ENCODE peak calls at places on chromosome 16, in four cellular contexts. E is tibial artery, L is kidney, J is IMR-90. O is an unnamed sample.

GRCh38 chr16:71855937-71856662 is 10.3 kb downstream of the ATXN1L start:
- DNase-seq in L (no peak), J (no peak), E (no peak), O (no peak)

GRCh38 chr16:81843243-81843582 is 64.1 kb downstream of the PLCG2 start:
- DNase-seq in E (no peak), J (no peak), L (no peak), O (no peak)

GRCh38 chr16:787978-788398 is at the start of gene RPUSD1:
- DNase-seq in E (no peak), J (no peak), L (no peak), O (no peak)

GRCh38 chr16:6146874-6147425 is 1049.4 kb upstream of the EEF2KMT start:
- DNase-seq in E (no peak), J (no peak), L (no peak), O (no peak)

GRCh38 chr16:19238386-19238785 is 47.1 kb upstream of the CLEC19A start:
- DNase-seq in E (no peak), L (no peak), J (no peak), O (no peak)

GRCh38 chr16:82368041-82368440 is 198.0 kb upstream of the MPHOSPH6 start:
- DNase-seq in E (no peak), L (no peak), J (peak), O (no peak)

GRCh38 chr16:85654251-85655115 is 34.3 kb downstream of the GINS2 start:
- DNase-seq in J (no peak), L (peak), E (no peak), O (no peak)

GRCh38 chr16:85002099-85002541 is 9.2 kb downstream of the ZDHHC7 start:
- DNase-seq in L (no peak), E (no peak), J (no peak), O (no peak)

GRCh38 chr16:81495321-81496234 is 51.0 kb downstream of the CMIP start:
- DNase-seq in E (peak), L (peak), J (no peak), O (peak)

GRCh38 chr16:29922326-29922725 is 3.7 kb downstream of the KCTD13 start:
- DNase-seq in L (no peak), E (no peak), J (no peak), O (no peak)

GRCh38 chr16:12531937-12532336 is 271.8 kb downstream of the CPPED1 start:
- DNase-seq in L (no peak), J (peak), E (no peak), O (no peak)

DNA sequence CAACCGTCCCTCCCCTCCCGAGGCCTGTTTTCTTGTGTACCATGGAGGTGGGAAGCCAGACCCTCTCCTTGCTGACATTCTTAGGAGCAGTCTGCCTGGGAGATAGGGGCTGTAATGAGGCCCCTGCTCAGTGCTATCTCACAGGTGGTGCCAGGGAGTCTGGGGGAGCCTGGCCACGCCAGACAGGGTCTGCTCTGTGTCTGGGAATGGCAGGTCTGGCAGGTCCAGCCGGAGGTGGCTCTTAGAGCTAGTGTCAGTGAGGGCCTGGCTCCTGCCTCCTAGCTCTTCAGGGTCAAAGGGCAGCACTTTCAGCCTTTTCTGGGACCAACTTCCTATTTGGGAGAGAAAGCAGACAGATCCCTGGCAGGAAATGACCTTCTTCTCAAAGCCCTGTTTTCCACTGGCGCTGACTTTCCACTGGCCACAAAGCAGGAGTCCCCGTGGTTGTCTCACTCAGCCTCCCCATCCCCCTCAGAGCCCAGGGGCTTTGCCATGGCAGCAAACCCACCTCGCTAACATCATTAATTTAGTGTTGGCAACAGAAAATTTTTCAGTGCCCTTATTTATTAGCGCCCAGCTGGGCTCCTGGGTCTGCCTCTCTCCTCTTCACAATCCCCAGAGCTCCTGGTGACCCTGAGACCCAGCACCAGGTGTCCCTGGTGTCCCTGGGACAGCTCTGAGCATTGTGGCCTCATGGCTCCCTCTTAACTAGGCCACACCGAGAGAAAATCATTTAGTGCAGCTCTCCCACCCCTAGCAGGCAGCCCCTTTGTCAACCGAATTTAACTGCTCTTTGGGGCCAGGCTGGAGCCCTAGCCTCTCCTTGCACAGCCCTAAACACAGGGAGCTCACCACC is 24.0 kb upstream of the DOK4 start:
- DNase-seq in E (no peak), J (no peak), L (peak), O (no peak)
- H3K4me3 ChIP-seq in E (no peak), J (no peak), L (no peak), O (no peak)

DNA sequence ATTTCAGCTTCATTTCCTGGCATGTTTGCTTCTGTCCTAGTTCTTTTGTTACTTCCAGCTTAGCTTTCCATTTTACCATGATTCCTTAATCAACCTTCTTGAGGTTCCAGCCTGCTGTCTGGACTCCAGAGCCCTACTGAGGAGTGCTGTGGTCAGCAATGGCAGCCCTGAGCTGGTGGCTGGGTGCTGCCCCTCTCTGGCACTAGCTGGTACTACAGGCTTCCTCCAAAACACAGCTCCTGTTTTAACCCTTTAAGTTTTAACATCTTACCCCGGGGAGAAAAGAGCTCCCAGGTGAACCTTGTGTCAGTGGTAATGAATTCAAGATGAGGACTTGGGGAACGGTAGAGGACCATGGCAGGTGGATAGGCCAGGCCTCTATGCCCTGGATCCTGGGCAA is 395.5 kb downstream of the TMEM114 start:
- DNase-seq in E (no peak), J (no peak), L (no peak), O (no peak)
- TF ChIP-seq CTCF in E (no peak), J (no peak), L (no peak), O (no peak)

GRCh38 chr16:66874079-66874775 is 6.1 kb upstream of the PDP2 start:
- DNase-seq in E (no peak), L (peak), J (peak), O (no peak)
- H3K4me3 ChIP-seq in E (no peak), L (no peak), J (no peak), O (no peak)

GRCh38 chr16:67226804-67227566 is at the start of gene TMEM208:
- DNase-seq in L (peak), J (peak), E (peak), O (peak)
- TF ChIP-seq CTCF in L (peak), J (peak), E (no peak), O (no peak)

DNA sequence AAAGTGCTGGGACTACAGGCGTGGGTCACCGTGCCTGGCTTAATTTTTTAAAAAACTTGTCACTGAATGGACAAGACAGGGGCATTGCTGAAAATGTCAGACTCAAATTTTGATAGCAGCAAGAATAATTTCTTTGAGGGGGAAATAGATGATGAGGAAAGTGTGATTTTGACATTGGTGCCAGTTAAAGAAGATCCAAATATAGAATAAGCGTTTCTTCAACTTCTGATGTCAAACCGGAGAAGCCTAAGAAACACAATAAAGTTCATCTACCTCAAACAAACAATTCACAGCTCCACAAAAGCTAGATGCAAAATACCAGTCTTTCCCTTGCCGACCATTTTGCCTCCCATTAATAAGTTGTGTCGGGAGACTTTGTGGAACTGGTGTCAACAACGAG is 4.5 kb downstream of the MT1X start:
- DNase-seq in L (no peak), J (no peak), E (no peak), O (no peak)
- H3K4me3 ChIP-seq in L (no peak), J (no peak), E (no peak), O (no peak)

GRCh38 chr16:2761886-2762583 is 9.6 kb downstream of the SRRM2 start:
- DNase-seq in L (peak), J (no peak), E (no peak), O (no peak)

GRCh38 chr16:2764718-2765117 is 12.3 kb downstream of the SRRM2 start:
- DNase-seq in E (no peak), J (no peak), L (peak), O (no peak)

GRCh38 chr16:2761472-2761871 is 9.0 kb downstream of the SRRM2 start:
- DNase-seq in J (no peak), E (no peak), L (peak), O (no peak)

GRCh38 chr16:2762711-2763110 is 10.3 kb downstream of the SRRM2 start:
- DNase-seq in E (no peak), J (no peak), L (peak), O (no peak)

DNA sequence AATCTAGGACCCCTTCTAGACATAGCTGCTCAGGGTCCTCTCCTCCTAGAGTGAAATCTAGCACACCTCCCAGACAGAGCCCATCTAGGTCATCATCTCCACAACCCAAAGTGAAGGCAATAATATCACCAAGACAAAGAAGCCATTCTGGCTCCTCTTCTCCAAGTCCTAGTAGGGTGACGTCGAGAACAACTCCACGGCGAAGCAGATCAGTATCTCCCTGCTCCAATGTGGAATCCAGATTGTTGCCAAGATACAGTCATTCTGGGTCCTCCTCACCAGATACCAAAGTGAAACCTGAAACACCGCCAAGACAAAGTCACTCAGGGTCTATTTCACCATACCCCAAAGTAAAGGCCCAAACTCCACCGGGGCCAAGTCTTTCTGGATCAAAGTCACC is 10.7 kb downstream of the SRRM2 start:
- DNase-seq in L (peak), J (no peak), E (no peak), O (no peak)
- TF ChIP-seq CTCF in L (no peak), J (no peak), E (no peak), O (no peak)

O was measured in gastrocnemius medialis.